ENCODE peak calls at places on chromosomes 11 and 22, in four cellular contexts. S is GM12878, D is HepG2, Z is SK-N-SH. O is an unnamed sample.
A peak's percentile ranks its signal among the peaks of the same experiment; 100 is the strongest.

GRCh38 chr22:37254867-37255233 is 10.8 kb upstream of the RAC2 start:
- DNase-seq in D (no peak), S (no peak), Z (no peak), O (no peak)

GRCh38 chr11:115017529-115017928 is 339.2 kb downstream of the NXPE2 start:
- DNase-seq in S (no peak), Z (no peak), D (no peak), O (no peak)

GRCh38 chr11:64340671-64341335 is 799 bp downstream of the CCDC88B start:
- DNase-seq in D (no peak), S (no peak), Z (peak; percentile 81), O (peak; percentile 100)

GRCh38 chr11:13620063-13620462 is 48.4 kb upstream of the FAR1 start:
- DNase-seq in S (no peak), Z (no peak), D (no peak), O (no peak)

GRCh38 chr11:123231263-123231662 is 36.2 kb upstream of the CLMP start:
- DNase-seq in D (peak; percentile 28), Z (no peak), S (no peak), O (no peak)

GRCh38 chr11:15843309-15843857 is 513.0 kb downstream of the SOX6 start:
- DNase-seq in Z (peak; percentile 60), S (no peak), D (no peak), O (no peak)

GRCh38 chr11:64803163-64803845 is at the start of gene MAP4K2:
- DNase-seq in D (peak; percentile 70), Z (peak; percentile 98), S (peak; percentile 3), O (no peak)

GRCh38 chr11:62605467-62605866 is 3.8 kb upstream of the MTA2 start:
- DNase-seq in S (no peak), Z (no peak), D (no peak), O (no peak)

GRCh38 chr11:123413636-123414035 is 16.4 kb upstream of the GRAMD1B start:
- DNase-seq in Z (no peak), S (no peak), D (peak; percentile 29), O (no peak)

GRCh38 chr11:94649925-94650623 is 82.9 kb downstream of the PIWIL4 start:
- DNase-seq in D (no peak), Z (no peak), S (no peak), O (peak; percentile 46)

GRCh38 chr11:94648789-94649188 is 81.6 kb downstream of the PIWIL4 start:
- DNase-seq in S (no peak), D (no peak), Z (no peak), O (no peak)

GRCh38 chr11:94647926-94648325 is 80.8 kb downstream of the PIWIL4 start:
- DNase-seq in S (no peak), Z (peak; percentile 40), D (no peak), O (no peak)

GRCh38 chr11:94650756-94651155 is 83.6 kb downstream of the PIWIL4 start:
- DNase-seq in D (no peak), Z (no peak), S (no peak), O (no peak)

GRCh38 chr11:94649254-94649653 is 82.1 kb downstream of the PIWIL4 start:
- DNase-seq in D (no peak), S (no peak), Z (peak; percentile 71), O (no peak)
- H3K9ac ChIP-seq in D (no peak overlapping the region), S (no peak overlapping the region), Z (no peak overlapping the region), O (no peak overlapping the region)

GRCh38 chr11:44988111-44988510 is 37.4 kb upstream of the TP53I11 start:
- DNase-seq in D (no peak), S (no peak), Z (no peak), O (no peak)

GRCh38 chr11:44988981-44989635 is 38.4 kb upstream of the TP53I11 start:
- DNase-seq in S (no peak), D (no peak), Z (no peak), O (no peak)

GRCh38 chr11:44992181-44992582 is 41.5 kb upstream of the TP53I11 start:
- DNase-seq in D (no peak), Z (no peak), S (no peak), O (no peak)

GRCh38 chr11:44990665-44991064 is 40.0 kb upstream of the TP53I11 start:
- DNase-seq in S (no peak), Z (no peak), D (no peak), O (no peak)

DNA sequence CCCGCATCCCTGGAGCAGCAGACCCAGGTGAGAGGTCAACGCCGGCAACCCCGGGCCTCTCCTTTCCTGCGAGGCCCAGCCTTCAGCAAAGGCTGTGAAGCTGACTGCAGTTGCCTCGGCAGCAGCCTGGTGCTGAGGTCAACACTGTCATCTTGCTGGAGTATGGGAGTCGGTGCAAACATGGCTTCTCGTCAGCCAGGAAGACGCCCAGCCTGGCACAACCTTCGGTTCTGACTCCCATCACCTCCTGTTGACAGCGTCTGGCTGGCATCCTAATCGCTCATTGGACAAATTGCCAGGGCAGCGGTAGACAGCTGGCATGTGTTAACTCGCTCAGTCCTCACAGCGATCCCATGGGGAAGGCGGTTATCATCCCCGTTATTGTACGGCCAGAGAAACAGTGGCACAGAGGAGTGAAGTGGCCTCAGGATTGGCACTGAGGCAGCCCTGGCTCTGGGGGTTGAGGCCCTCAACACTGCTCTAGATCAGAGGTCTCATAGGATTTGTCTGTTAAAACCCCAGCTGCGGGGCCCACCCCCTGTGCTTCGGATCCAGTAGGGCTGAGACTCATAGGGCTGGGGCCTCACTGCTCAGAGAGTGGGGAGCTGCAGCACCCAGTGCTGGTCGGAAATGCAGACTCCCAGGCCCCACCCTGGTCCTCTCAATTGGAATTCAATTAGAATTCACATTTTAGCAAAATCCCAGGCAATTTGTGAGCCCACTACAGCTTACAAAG is 39.3 kb upstream of the TP53I11 start:
- DNase-seq in Z (peak; percentile 69), S (no peak), D (no peak), O (no peak)
- TF ChIP-seq TCF12 in Z (no peak), S (no peak), D (no peak), O (no peak)

GRCh38 chr22:46001046-46001425 is 24.1 kb upstream of the WNT7B start:
- DNase-seq in Z (no peak), S (no peak), D (no peak), O (no peak)

GRCh38 chr22:46001426-46002106 is 24.6 kb upstream of the WNT7B start:
- DNase-seq in D (no peak), S (no peak), Z (no peak), O (no peak)

GRCh38 chr22:45999379-45999971 is 22.5 kb upstream of the WNT7B start:
- DNase-seq in Z (no peak), D (no peak), S (no peak), O (no peak)

GRCh38 chr22:45998638-45999378 is 21.8 kb upstream of the WNT7B start:
- DNase-seq in Z (no peak), S (no peak), D (no peak), O (no peak)

GRCh38 chr22:46000081-46001027 is 23.4 kb upstream of the WNT7B start:
- DNase-seq in S (no peak), Z (no peak), D (no peak), O (no peak)
- H3K9ac ChIP-seq in S (no peak overlapping the region), Z (no peak overlapping the region), D (no peak overlapping the region), O (no peak overlapping the region)

DNA sequence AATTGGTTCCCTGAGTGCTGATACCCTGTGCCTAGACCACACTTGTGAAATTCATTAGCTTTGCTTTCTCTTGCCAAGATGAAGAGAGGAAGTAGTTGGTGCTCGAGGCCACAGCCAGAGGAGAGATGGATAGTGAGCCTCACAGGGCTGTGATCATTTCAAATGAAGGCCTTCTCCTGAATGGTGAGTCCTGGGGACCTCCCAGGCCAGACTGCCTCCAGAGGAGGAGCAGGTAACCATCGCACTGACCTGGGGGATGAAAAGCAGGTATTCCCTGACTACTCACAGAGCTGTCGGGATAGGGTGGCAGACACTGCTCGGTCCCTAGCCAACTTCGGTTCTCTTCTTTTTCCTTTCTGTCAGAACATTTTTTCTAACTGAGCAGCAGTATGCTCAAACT is 4.8 kb upstream of the FXYD6 start:
- DNase-seq in S (no peak), D (no peak), Z (no peak), O (no peak)
- TF ChIP-seq TCF12 in S (no peak), D (no peak), Z (no peak), O (no peak)

GRCh38 chr11:8814209-8814922 is 96.6 kb upstream of the AKIP1 start:
- DNase-seq in S (no peak), D (no peak), Z (no peak), O (no peak)
- H3K9ac ChIP-seq in S (no peak overlapping the region), D (no peak overlapping the region), Z (no peak overlapping the region), O (no peak overlapping the region)

GRCh38 chr11:67269401-67270255 is 3.4 kb downstream of the GRK2 start:
- DNase-seq in D (no peak), Z (no peak), S (no peak), O (no peak)

GRCh38 chr11:67266424-67267187 is at the start of gene GRK2:
- DNase-seq in Z (peak; percentile 88), D (no peak), S (no peak), O (no peak)

GRCh38 chr11:67268684-67269268 is 2.5 kb downstream of the GRK2 start:
- DNase-seq in Z (no peak), D (no peak), S (no peak), O (no peak)

GRCh38 chr11:67267188-67268035 is 1.1 kb downstream of the GRK2 start:
- DNase-seq in Z (peak; percentile 54), S (no peak), D (peak; percentile 61), O (no peak)

DNA sequence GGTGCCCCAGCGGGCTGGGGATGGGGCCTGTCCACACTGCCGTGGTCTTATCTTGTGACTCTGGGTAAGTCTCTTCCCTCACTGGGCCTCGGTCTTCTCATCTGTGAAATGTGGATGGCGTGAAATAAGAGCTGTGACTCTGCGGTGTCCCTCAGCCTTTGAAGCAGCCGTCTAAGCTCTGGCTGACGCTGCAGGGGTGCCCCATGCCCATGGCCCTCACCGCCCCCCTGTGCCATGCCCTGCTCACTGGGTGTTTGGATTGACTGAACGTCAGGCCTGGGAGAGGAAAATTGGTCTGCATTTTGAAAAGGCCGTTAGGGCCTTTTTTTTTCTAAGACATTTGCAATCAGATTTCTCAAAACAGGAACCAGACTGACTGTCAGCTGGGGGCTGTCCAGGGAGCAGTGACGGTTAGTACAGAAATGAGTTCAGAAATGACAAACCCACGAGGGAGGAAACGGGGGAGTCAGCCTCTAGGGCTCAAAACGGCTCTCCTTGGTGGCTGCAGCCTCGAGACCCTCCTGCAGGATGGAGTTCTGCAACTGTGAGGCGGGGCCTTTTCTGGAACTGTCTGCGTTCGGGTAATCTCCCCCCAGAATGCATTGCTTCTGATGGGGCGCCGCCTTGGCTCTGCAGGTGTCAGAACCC is 1.9 kb downstream of the GRK2 start:
- DNase-seq in D (no peak), Z (no peak), S (peak; percentile 78), O (no peak)
- TF ChIP-seq TCF12 in D (no peak), Z (no peak), S (peak; percentile 90), O (no peak)

O was measured in H1.